ENCODE peak calls at places on chromosomes 7 and 10, in eight cellular contexts. One of them, this sample, is unnamed.

GRCh38 chr10:37667736-37668135 is 189.7 kb downstream of the ZNF248 start:
- DNase-seq in uterus: no peak
- DNase-seq in upper lobe of left lung: no peak
- DNase-seq in stomach: no peak
- DNase-seq in body of pancreas: no peak
- DNase-seq in ovary: no peak
- DNase-seq in prostate gland: no peak
- DNase-seq in gastrocnemius medialis: no peak
- DNase-seq in this sample: no peak

GRCh38 chr10:70364772-70365091 is 17.7 kb downstream of the LRRC20 start:
- DNase-seq in uterus: no peak
- DNase-seq in upper lobe of left lung: no peak
- DNase-seq in stomach: no peak
- DNase-seq in body of pancreas: no peak
- DNase-seq in ovary: no peak
- DNase-seq in prostate gland: no peak
- DNase-seq in gastrocnemius medialis: no peak
- DNase-seq in this sample: no peak

GRCh38 chr7:100516135-100516812 is 22.7 kb upstream of the AGFG2 start:
- DNase-seq in uterus: peak; percentile 55
- DNase-seq in upper lobe of left lung: no peak
- DNase-seq in stomach: peak; percentile 30
- DNase-seq in body of pancreas: no peak
- DNase-seq in ovary: peak; percentile 38
- DNase-seq in prostate gland: no peak
- DNase-seq in gastrocnemius medialis: peak; percentile 20
- DNase-seq in this sample: peak; percentile 28

GRCh38 chr10:80473096-80473657 is 19.1 kb downstream of the TSPAN14 start:
- DNase-seq in uterus: no peak
- DNase-seq in upper lobe of left lung: no peak
- DNase-seq in stomach: no peak
- DNase-seq in body of pancreas: no peak
- DNase-seq in ovary: no peak
- DNase-seq in prostate gland: no peak
- DNase-seq in gastrocnemius medialis: no peak
- DNase-seq in this sample: no peak

GRCh38 chr10:57395921-57396320 is 871.8 kb downstream of the IPMK start:
- DNase-seq in uterus: no peak
- DNase-seq in upper lobe of left lung: no peak
- DNase-seq in stomach: no peak
- DNase-seq in body of pancreas: no peak
- DNase-seq in ovary: no peak
- DNase-seq in prostate gland: no peak
- DNase-seq in gastrocnemius medialis: no peak
- DNase-seq in this sample: no peak

GRCh38 chr7:28409716-28410627 is 2.3 kb upstream of the CREB5 start:
- DNase-seq in uterus: peak; percentile 54
- DNase-seq in upper lobe of left lung: peak; percentile 89
- DNase-seq in stomach: peak; percentile 27
- DNase-seq in body of pancreas: peak; percentile 33
- DNase-seq in ovary: peak; percentile 46
- DNase-seq in prostate gland: peak; percentile 19
- DNase-seq in gastrocnemius medialis: no peak
- DNase-seq in this sample: peak; percentile 65

GRCh38 chr7:28081016-28081415 is 99.6 kb downstream of the JAZF1 start:
- DNase-seq in uterus: no peak
- DNase-seq in upper lobe of left lung: no peak
- DNase-seq in stomach: no peak
- DNase-seq in body of pancreas: no peak
- DNase-seq in ovary: no peak
- DNase-seq in prostate gland: no peak
- DNase-seq in gastrocnemius medialis: no peak
- DNase-seq in this sample: no peak

GRCh38 chr10:69849790-69850189 is 48.1 kb downstream of the COL13A1 start:
- DNase-seq in uterus: no peak
- DNase-seq in upper lobe of left lung: no peak
- DNase-seq in stomach: no peak
- DNase-seq in body of pancreas: no peak
- DNase-seq in ovary: no peak
- DNase-seq in prostate gland: no peak
- DNase-seq in gastrocnemius medialis: no peak
- DNase-seq in this sample: no peak

GRCh38 chr7:37728747-37729146 is 45.2 kb downstream of the GPR141 start:
- DNase-seq in uterus: no peak
- DNase-seq in upper lobe of left lung: no peak
- DNase-seq in stomach: no peak
- DNase-seq in body of pancreas: no peak
- DNase-seq in ovary: no peak
- DNase-seq in prostate gland: no peak
- DNase-seq in gastrocnemius medialis: no peak
- DNase-seq in this sample: no peak

GRCh38 chr7:70788276-70788675 is 343.7 kb upstream of the GALNT17 start:
- DNase-seq in uterus: no peak
- DNase-seq in upper lobe of left lung: no peak
- DNase-seq in stomach: no peak
- DNase-seq in body of pancreas: no peak
- DNase-seq in ovary: no peak
- DNase-seq in prostate gland: no peak
- DNase-seq in gastrocnemius medialis: no peak
- DNase-seq in this sample: no peak

GRCh38 chr7:110317699-110318265 is 773.1 kb upstream of the LRRN3 start:
- DNase-seq in uterus: no peak
- DNase-seq in upper lobe of left lung: no peak
- DNase-seq in stomach: no peak
- DNase-seq in body of pancreas: no peak
- DNase-seq in ovary: no peak
- DNase-seq in prostate gland: no peak
- DNase-seq in gastrocnemius medialis: no peak
- DNase-seq in this sample: no peak

GRCh38 chr7:139696547-139696946 is 81.3 kb downstream of the HIPK2 start:
- DNase-seq in uterus: no peak
- DNase-seq in upper lobe of left lung: no peak
- DNase-seq in stomach: no peak
- DNase-seq in body of pancreas: no peak
- DNase-seq in ovary: no peak
- DNase-seq in prostate gland: no peak
- DNase-seq in gastrocnemius medialis: no peak
- DNase-seq in this sample: no peak

GRCh38 chr7:151632750-151633515 is 113.2 kb upstream of the RHEB start:
- DNase-seq in uterus: peak; percentile 44
- DNase-seq in upper lobe of left lung: peak; percentile 88
- DNase-seq in stomach: peak; percentile 61
- DNase-seq in body of pancreas: peak; percentile 46
- DNase-seq in ovary: peak; percentile 42
- DNase-seq in prostate gland: peak; percentile 20
- DNase-seq in gastrocnemius medialis: no peak
- DNase-seq in this sample: peak; percentile 75

GRCh38 chr7:15602236-15602635 is 40.4 kb upstream of the AGMO start:
- DNase-seq in uterus: no peak
- DNase-seq in upper lobe of left lung: no peak
- DNase-seq in stomach: no peak
- DNase-seq in body of pancreas: no peak
- DNase-seq in ovary: no peak
- DNase-seq in prostate gland: no peak
- DNase-seq in gastrocnemius medialis: no peak
- DNase-seq in this sample: no peak

DNA sequence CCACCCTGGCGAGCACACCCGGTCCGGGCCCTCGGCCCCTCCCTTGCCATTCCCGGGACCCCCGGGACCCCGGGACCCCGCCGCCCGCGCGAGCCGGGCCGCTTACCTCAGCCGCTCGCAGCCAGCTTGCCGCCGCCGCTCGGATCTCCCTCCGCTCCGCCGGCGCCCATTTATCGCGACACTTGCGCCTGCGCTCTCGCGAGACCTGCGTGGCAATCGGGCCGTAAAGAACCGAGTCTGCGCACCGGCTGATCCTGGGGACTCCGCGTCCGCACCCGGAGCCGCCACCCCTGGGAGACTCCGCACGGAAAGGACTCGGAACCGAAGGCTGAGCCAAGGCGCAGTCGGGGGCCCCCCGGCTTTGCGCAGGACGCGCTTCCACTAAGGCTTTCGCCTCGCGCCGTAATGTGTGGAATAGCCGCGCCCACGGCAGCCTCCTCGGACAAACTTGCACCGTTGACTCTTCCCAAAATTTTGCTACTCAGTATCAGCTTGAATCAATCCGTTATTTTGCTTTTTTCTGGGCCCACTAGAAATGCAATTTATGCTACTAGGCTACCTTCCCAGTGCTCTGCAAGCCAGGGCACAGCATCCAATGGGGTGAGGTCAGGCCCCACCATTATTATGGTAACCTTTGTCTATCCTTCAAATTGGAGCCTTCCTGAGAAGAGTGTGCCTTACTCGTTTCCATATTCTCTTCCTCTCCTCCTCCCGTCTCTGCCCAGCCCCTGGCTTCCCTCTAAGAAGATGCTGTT is at the start of gene MAD1L1:
- DNase-seq in uterus: peak; percentile 89
- DNase-seq in upper lobe of left lung: peak; percentile 98
- DNase-seq in stomach: peak; percentile 91
- DNase-seq in body of pancreas: peak; percentile 91
- DNase-seq in ovary: peak; percentile 87
- DNase-seq in prostate gland: peak; percentile 85
- DNase-seq in gastrocnemius medialis: peak; percentile 69
- DNase-seq in this sample: peak; percentile 93
- TF ChIP-seq POLR2A in uterus: peak; percentile 25
- TF ChIP-seq POLR2A in upper lobe of left lung: no peak
- TF ChIP-seq POLR2A in stomach: no peak
- TF ChIP-seq POLR2A in body of pancreas: peak; percentile 42
- TF ChIP-seq POLR2A in ovary: no peak
- TF ChIP-seq POLR2A in prostate gland: peak; percentile 47
- TF ChIP-seq POLR2A in gastrocnemius medialis: no peak
- TF ChIP-seq POLR2A in this sample: peak; percentile 56

GRCh38 chr7:50387351-50387750 is 62.8 kb downstream of the FIGNL1 start:
- DNase-seq in uterus: no peak
- DNase-seq in upper lobe of left lung: peak; percentile 28
- DNase-seq in stomach: no peak
- DNase-seq in body of pancreas: no peak
- DNase-seq in ovary: no peak
- DNase-seq in prostate gland: no peak
- DNase-seq in gastrocnemius medialis: no peak
- DNase-seq in this sample: no peak
- TF ChIP-seq POLR2A in uterus: no peak
- TF ChIP-seq POLR2A in upper lobe of left lung: no peak
- TF ChIP-seq POLR2A in stomach: no peak
- TF ChIP-seq POLR2A in body of pancreas: no peak
- TF ChIP-seq POLR2A in ovary: no peak
- TF ChIP-seq POLR2A in prostate gland: no peak
- TF ChIP-seq POLR2A in gastrocnemius medialis: no peak
- TF ChIP-seq POLR2A in this sample: no peak

GRCh38 chr7:98396768-98397167 is 4.1 kb downstream of the BAIAP2L1 start:
- DNase-seq in uterus: no peak
- DNase-seq in upper lobe of left lung: no peak
- DNase-seq in stomach: no peak
- DNase-seq in body of pancreas: no peak
- DNase-seq in ovary: no peak
- DNase-seq in prostate gland: no peak
- DNase-seq in gastrocnemius medialis: no peak
- DNase-seq in this sample: no peak

GRCh38 chr7:98399903-98400537 is 870 bp downstream of the BAIAP2L1 start:
- DNase-seq in uterus: no peak
- DNase-seq in upper lobe of left lung: no peak
- DNase-seq in stomach: no peak
- DNase-seq in body of pancreas: peak; percentile 37
- DNase-seq in ovary: no peak
- DNase-seq in prostate gland: no peak
- DNase-seq in gastrocnemius medialis: no peak
- DNase-seq in this sample: no peak

GRCh38 chr7:98399462-98399861 is 1.4 kb downstream of the BAIAP2L1 start:
- DNase-seq in uterus: no peak
- DNase-seq in upper lobe of left lung: no peak
- DNase-seq in stomach: no peak
- DNase-seq in body of pancreas: no peak
- DNase-seq in ovary: no peak
- DNase-seq in prostate gland: no peak
- DNase-seq in gastrocnemius medialis: no peak
- DNase-seq in this sample: no peak

GRCh38 chr7:98398567-98399372 is 2.1 kb downstream of the BAIAP2L1 start:
- DNase-seq in uterus: no peak
- DNase-seq in upper lobe of left lung: no peak
- DNase-seq in stomach: no peak
- DNase-seq in body of pancreas: no peak
- DNase-seq in ovary: no peak
- DNase-seq in prostate gland: peak; percentile 39
- DNase-seq in gastrocnemius medialis: no peak
- DNase-seq in this sample: no peak

DNA sequence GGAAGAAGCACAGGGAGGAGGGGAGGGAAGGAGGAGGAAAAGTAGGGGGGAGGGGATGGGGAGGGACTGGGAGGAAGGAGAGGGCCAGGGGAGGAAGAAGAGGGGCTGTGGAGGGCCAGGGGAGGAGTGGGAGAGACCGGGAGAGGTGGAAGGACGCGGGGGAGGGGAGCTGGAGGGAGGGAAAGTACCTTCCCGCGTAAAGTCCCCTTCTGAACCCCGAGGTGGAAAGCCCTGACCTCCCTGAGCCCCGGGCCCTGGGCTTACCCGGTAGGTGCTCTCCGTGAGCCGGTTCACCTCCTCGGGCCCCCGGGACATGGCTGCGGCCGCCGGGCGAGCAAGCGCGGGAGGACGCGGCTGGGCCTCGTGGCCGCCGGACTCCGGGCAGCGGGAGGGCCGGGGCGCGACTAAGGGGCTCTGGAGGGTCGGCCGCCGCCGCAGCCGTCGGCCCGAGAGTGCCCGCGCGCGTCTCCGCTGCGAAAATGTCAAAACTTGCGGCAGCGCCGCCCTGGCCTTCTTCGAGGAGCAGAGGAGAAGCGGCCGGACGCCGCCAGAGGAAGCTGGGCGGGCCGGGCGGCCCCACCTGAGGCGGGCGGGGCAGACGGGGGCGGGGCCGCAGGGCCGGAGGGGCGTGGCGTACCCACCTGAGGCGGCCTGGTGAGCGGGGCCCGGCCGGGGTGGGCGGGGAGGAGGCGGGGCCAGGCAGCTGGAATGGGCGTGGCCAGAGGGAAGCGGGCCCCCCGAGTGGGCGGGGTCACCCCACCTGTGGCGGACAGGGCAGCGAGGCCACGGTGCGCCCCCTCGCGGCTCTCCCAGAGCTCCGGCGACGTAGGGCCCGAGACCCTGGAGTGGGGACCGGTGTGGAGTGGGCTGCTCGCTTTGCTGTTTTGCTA is at the start of gene BAIAP2L1:
- DNase-seq in uterus: peak; percentile 65
- DNase-seq in upper lobe of left lung: peak; percentile 98
- DNase-seq in stomach: peak; percentile 98
- DNase-seq in body of pancreas: peak; percentile 99
- DNase-seq in ovary: peak; percentile 62
- DNase-seq in prostate gland: peak; percentile 97
- DNase-seq in gastrocnemius medialis: peak; percentile 24
- DNase-seq in this sample: peak; percentile 85
- TF ChIP-seq POLR2A in uterus: peak; percentile 28
- TF ChIP-seq POLR2A in upper lobe of left lung: no peak
- TF ChIP-seq POLR2A in stomach: no peak
- TF ChIP-seq POLR2A in body of pancreas: peak; percentile 71
- TF ChIP-seq POLR2A in ovary: no peak
- TF ChIP-seq POLR2A in prostate gland: peak; percentile 95
- TF ChIP-seq POLR2A in gastrocnemius medialis: no peak
- TF ChIP-seq POLR2A in this sample: no peak

DNA sequence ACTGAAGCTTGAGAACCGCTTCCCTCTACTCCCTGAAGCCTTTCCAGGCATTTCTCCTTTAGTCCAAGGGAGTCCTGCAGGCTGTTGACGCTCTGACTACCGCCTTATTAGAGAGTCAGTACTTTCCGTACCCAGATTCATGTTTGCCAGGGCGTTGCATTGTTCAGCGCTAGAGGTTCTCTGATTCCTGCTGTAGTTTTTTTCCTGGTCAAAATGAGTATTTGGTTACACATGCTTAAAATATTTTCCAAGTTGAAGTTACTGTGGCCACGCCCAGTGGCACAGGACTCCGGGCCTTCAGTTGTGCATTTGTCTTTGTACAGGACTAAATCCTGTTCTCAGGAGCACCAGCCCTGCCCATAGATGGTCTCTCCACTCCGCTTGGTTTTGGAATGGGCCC is 7.9 kb downstream of the MTURN start:
- DNase-seq in uterus: peak; percentile 33
- DNase-seq in upper lobe of left lung: no peak
- DNase-seq in stomach: peak; percentile 72
- DNase-seq in body of pancreas: peak; percentile 33
- DNase-seq in ovary: no peak
- DNase-seq in prostate gland: no peak
- DNase-seq in gastrocnemius medialis: peak; percentile 48
- DNase-seq in this sample: no peak
- TF ChIP-seq POLR2A in uterus: peak; percentile 10
- TF ChIP-seq POLR2A in upper lobe of left lung: no peak
- TF ChIP-seq POLR2A in stomach: no peak
- TF ChIP-seq POLR2A in body of pancreas: peak; percentile 26
- TF ChIP-seq POLR2A in ovary: no peak
- TF ChIP-seq POLR2A in prostate gland: no peak
- TF ChIP-seq POLR2A in gastrocnemius medialis: no peak
- TF ChIP-seq POLR2A in this sample: no peak

This sample was measured in heart left ventricle.